ENCODE peak calls at places on chromosomes 12 and 14, in four cellular contexts. E, Z, Y and U are unnamed samples.

GRCh38 chr14:75200451-75200850 is 24.0 kb upstream of the TMED10 start:
- DNase-seq in Y (peak), E (no peak), Z (no peak), U (no peak)

GRCh38 chr14:96263347-96264199 is 7.6 kb downstream of the BDKRB1 start:
- DNase-seq in Y (no peak), E (no peak), Z (no peak), U (no peak)

GRCh38 chr14:72023128-72024042 is 91.2 kb downstream of the RGS6 start:
- DNase-seq in Y (peak), Z (no peak), E (no peak), U (no peak)

GRCh38 chr14:104135121-104135903 is 3.1 kb upstream of the KIF26A start:
- DNase-seq in Z (no peak), Y (peak), E (peak), U (no peak)

GRCh38 chr12:54357802-54358619 is 6.3 kb downstream of the GPR84 start:
- DNase-seq in E (no peak), Z (no peak), Y (no peak), U (no peak)

GRCh38 chr14:71049435-71050147 is 142.3 kb downstream of the PCNX1 start:
- DNase-seq in Z (no peak), Y (peak), E (peak), U (no peak)

GRCh38 chr12:115096673-115097349 is 412.8 kb upstream of the TBX3 start:
- DNase-seq in Y (no peak), E (peak), Z (no peak), U (peak)

GRCh38 chr12:94282675-94283074 is 134.3 kb downstream of the PLXNC1 start:
- DNase-seq in Y (no peak), Z (no peak), E (no peak), U (no peak)

GRCh38 chr12:131944601-131945251 is 5.0 kb upstream of the EP400 start:
- DNase-seq in E (peak), Y (no peak), Z (no peak), U (no peak)

GRCh38 chr14:59424707-59425106 is 40.5 kb downstream of the GPR135 start:
- DNase-seq in E (no peak), Y (no peak), Z (no peak), U (no peak)

GRCh38 chr14:67392728-67393314 is 19.1 kb downstream of the PLEK2 start:
- DNase-seq in Z (no peak), Y (no peak), E (no peak), U (no peak)

DNA sequence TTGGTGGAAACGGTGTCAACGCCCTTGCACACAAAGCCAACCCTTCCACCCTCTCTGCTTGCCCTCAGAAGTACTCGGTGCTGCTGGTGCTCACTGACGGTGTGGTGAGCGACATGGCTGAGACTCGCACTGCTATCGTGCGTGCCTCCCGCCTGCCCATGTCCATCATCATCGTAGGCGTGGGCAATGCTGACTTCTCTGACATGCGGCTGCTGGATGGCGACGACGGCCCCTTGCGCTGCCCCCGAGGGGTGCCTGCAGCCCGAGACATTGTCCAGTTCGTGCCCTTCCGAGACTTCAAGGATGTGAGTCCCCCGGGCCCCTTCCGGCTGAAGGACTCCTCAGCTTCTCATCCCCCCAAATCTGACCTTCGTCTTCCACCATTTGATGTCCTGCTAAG is 5.7 kb downstream of the CPNE6 start:
- DNase-seq in E (no peak), Z (no peak), Y (no peak), U (no peak)
- H3K27ac ChIP-seq in E (no peak), Z (no peak), Y (no peak), U (no peak)

GRCh38 chr12:122306407-122306806 is 40.1 kb upstream of the VPS33A start:
- DNase-seq in Z (no peak), Y (no peak), E (no peak), U (no peak)
- TF ChIP-seq CTCF in Z (no peak), Y (no peak), E (peak), U (no peak)

GRCh38 chr14:89444044-89444443 is 27.0 kb upstream of the FOXN3 start:
- DNase-seq in Z (no peak), E (no peak), Y (no peak), U (no peak)
- H3K27ac ChIP-seq in Z (no peak), E (peak), Y (peak), U (no peak)

DNA sequence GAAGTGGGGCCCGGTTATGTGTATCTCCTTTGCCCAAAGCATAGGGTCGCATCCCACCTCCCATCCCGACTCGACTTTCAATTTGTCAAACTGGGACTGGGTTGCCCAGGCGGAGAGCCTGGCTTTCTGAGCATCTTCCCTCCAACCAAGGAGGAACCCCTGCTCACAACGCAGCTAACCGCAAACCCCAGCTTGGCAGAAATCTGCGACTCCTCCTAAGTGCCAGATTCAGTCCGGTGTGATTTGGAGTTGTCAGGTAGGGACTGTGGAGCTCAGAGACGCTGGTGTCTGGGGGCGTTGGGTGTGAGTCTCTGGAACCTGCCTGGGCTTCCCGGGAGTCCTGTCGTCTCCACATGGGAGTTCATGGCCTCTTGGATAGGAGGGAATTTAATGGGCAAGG is 1126.7 kb downstream of the AACS start:
- DNase-seq in Z (no peak), Y (no peak), E (no peak), U (no peak)
- TF ChIP-seq CTCF in Z (no peak), Y (no peak), E (no peak), U (no peak)

DNA sequence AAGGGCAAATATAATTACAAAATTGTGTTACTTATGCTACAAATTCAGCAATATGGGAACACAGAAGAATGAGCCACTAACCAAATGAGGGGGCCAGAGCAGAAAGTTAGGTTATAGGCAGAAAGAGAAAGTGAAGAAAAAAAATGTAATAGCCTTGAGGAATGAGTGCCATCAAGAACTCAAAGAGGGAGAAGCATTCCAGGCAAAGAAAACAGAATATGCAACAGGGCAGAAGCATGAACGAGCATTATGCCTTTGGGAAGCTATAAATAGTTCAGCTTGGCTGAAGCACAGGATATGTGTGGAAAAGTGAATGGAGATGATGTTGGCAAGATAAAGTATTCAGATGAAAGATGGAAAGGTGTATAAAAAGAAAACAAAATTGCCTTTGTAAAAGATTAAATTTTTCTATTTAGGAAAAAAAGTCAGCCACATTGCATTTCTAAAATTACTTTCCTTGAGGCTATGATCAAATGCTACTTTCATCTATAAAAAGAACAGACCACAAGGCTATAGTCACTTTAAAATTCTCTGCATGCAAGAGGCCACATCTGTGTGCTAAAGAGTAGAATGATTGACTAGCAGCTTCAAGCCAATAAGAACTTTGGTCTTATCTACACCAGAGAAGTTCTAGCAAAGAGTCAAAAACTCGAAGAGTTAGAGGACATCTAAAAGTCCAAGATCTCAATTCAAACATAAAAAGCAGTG is 193.6 kb upstream of the GARIN6 start:
- DNase-seq in Z (no peak), Y (no peak), E (no peak), U (no peak)
- H3K27ac ChIP-seq in Z (no peak), Y (no peak), E (no peak), U (no peak)

GRCh38 chr14:60510976-60511599 is 2.1 kb downstream of the SIX6 start:
- DNase-seq in Z (no peak), Y (no peak), E (peak), U (no peak)

GRCh38 chr14:60514378-60515243 is 5.7 kb downstream of the SIX6 start:
- DNase-seq in E (peak), Y (no peak), Z (no peak), U (no peak)

GRCh38 chr14:60515696-60516284 is 6.8 kb downstream of the SIX6 start:
- DNase-seq in Z (no peak), E (no peak), Y (no peak), U (no peak)

GRCh38 chr14:60512952-60513554 is 4.1 kb downstream of the SIX6 start:
- DNase-seq in Z (no peak), Y (no peak), E (no peak), U (no peak)

GRCh38 chr14:60515244-60515695 is 6.3 kb downstream of the SIX6 start:
- DNase-seq in E (no peak), Y (no peak), Z (no peak), U (no peak)
- TF ChIP-seq CTCF in E (no peak), Y (no peak), Z (no peak), U (no peak)

GRCh38 chr14:101032433-101032832 is 128.9 kb upstream of the RTL1 start:
- DNase-seq in Z (no peak), E (no peak), Y (no peak), U (no peak)
- H3K27ac ChIP-seq in Z (no peak), E (no peak), Y (no peak), U (no peak)